ENCODE peak calls at places on chromosomes 7 and 10, in seven cellular contexts. One of them, this sample, is unnamed.

GRCh38 chr7:156460861-156461632 is 179.5 kb upstream of the RNF32 start:
- DNase-seq in CD8-positive, alpha-beta memory T cell: no peak
- DNase-seq in cardiac muscle cell: no peak
- DNase-seq in CD4-positive, CD25-positive, alpha-beta regulatory T cell: no peak
- DNase-seq in MM.1S: peak; percentile 56
- DNase-seq in trophoblast cell: no peak
- DNase-seq in Panc1: no peak
- DNase-seq in this sample: no peak

GRCh38 chr10:48946891-48947500 is 7.4 kb upstream of the LRRC18 start:
- DNase-seq in cardiac muscle cell: peak; percentile 18
- DNase-seq in Panc1: no peak
- DNase-seq in MM.1S: no peak
- DNase-seq in trophoblast cell: no peak
- DNase-seq in CD8-positive, alpha-beta memory T cell: no peak
- DNase-seq in CD4-positive, CD25-positive, alpha-beta regulatory T cell: no peak
- DNase-seq in this sample: no peak

GRCh38 chr7:118573065-118573464 is 348.6 kb downstream of the ANKRD7 start:
- DNase-seq in trophoblast cell: peak; percentile 29
- DNase-seq in CD4-positive, CD25-positive, alpha-beta regulatory T cell: no peak
- DNase-seq in Panc1: no peak
- DNase-seq in CD8-positive, alpha-beta memory T cell: no peak
- DNase-seq in cardiac muscle cell: no peak
- DNase-seq in MM.1S: no peak
- DNase-seq in this sample: no peak

GRCh38 chr7:114051871-114052324 is 133.1 kb upstream of the PPP1R3A start:
- DNase-seq in trophoblast cell: peak; percentile 7
- DNase-seq in CD8-positive, alpha-beta memory T cell: no peak
- DNase-seq in cardiac muscle cell: no peak
- DNase-seq in Panc1: no peak
- DNase-seq in MM.1S: no peak
- DNase-seq in CD4-positive, CD25-positive, alpha-beta regulatory T cell: no peak
- DNase-seq in this sample: no peak

GRCh38 chr7:43505412-43505811 is 77.5 kb upstream of the STK17A start:
- DNase-seq in cardiac muscle cell: no peak
- DNase-seq in trophoblast cell: no peak
- DNase-seq in MM.1S: no peak
- DNase-seq in Panc1: no peak
- DNase-seq in CD8-positive, alpha-beta memory T cell: no peak
- DNase-seq in CD4-positive, CD25-positive, alpha-beta regulatory T cell: no peak
- DNase-seq in this sample: no peak

GRCh38 chr10:93821051-93821772 is 63.5 kb downstream of the LGI1 start:
- DNase-seq in cardiac muscle cell: peak; percentile 68
- DNase-seq in CD8-positive, alpha-beta memory T cell: no peak
- DNase-seq in Panc1: no peak
- DNase-seq in trophoblast cell: peak; percentile 65
- DNase-seq in CD4-positive, CD25-positive, alpha-beta regulatory T cell: peak; percentile 8
- DNase-seq in MM.1S: peak; percentile 32
- DNase-seq in this sample: no peak

GRCh38 chr10:62056660-62057059 is 155.2 kb downstream of the ARID5B start:
- DNase-seq in cardiac muscle cell: peak; percentile 38
- DNase-seq in CD8-positive, alpha-beta memory T cell: no peak
- DNase-seq in Panc1: no peak
- DNase-seq in CD4-positive, CD25-positive, alpha-beta regulatory T cell: no peak
- DNase-seq in trophoblast cell: no peak
- DNase-seq in MM.1S: no peak
- DNase-seq in this sample: no peak

GRCh38 chr10:61140765-61141392 is 196.9 kb upstream of the RHOBTB1 start:
- DNase-seq in cardiac muscle cell: peak; percentile 83
- DNase-seq in MM.1S: peak; percentile 50
- DNase-seq in CD8-positive, alpha-beta memory T cell: no peak
- DNase-seq in Panc1: peak; percentile 67
- DNase-seq in CD4-positive, CD25-positive, alpha-beta regulatory T cell: peak; percentile 14
- DNase-seq in trophoblast cell: peak; percentile 74
- DNase-seq in this sample: no peak

GRCh38 chr7:85719981-85720963 is 533.4 kb upstream of the SEMA3D start:
- DNase-seq in Panc1: peak; percentile 75
- DNase-seq in MM.1S: no peak
- DNase-seq in CD4-positive, CD25-positive, alpha-beta regulatory T cell: no peak
- DNase-seq in cardiac muscle cell: peak; percentile 92
- DNase-seq in CD8-positive, alpha-beta memory T cell: no peak
- DNase-seq in trophoblast cell: peak; percentile 35
- DNase-seq in this sample: no peak

GRCh38 chr7:149820622-149821190 is 17.5 kb upstream of the ZNF862 start:
- DNase-seq in CD4-positive, CD25-positive, alpha-beta regulatory T cell: no peak
- DNase-seq in Panc1: no peak
- DNase-seq in MM.1S: no peak
- DNase-seq in CD8-positive, alpha-beta memory T cell: no peak
- DNase-seq in trophoblast cell: no peak
- DNase-seq in cardiac muscle cell: no peak
- DNase-seq in this sample: no peak

GRCh38 chr10:59885430-59886134 is 20.8 kb downstream of the CCDC6 start:
- DNase-seq in CD8-positive, alpha-beta memory T cell: no peak
- DNase-seq in trophoblast cell: peak; percentile 19
- DNase-seq in CD4-positive, CD25-positive, alpha-beta regulatory T cell: no peak
- DNase-seq in cardiac muscle cell: no peak
- DNase-seq in Panc1: no peak
- DNase-seq in MM.1S: peak; percentile 79
- DNase-seq in this sample: no peak

GRCh38 chr10:125153693-125154490 is 6.5 kb downstream of the CTBP2 start:
- DNase-seq in CD4-positive, CD25-positive, alpha-beta regulatory T cell: no peak
- DNase-seq in trophoblast cell: no peak
- DNase-seq in CD8-positive, alpha-beta memory T cell: no peak
- DNase-seq in MM.1S: no peak
- DNase-seq in cardiac muscle cell: peak; percentile 34
- DNase-seq in Panc1: no peak
- DNase-seq in this sample: no peak

GRCh38 chr7:549891-550625 is 30.4 kb upstream of the PDGFA start:
- DNase-seq in trophoblast cell: no peak
- DNase-seq in Panc1: no peak
- DNase-seq in cardiac muscle cell: no peak
- DNase-seq in CD4-positive, CD25-positive, alpha-beta regulatory T cell: no peak
- DNase-seq in MM.1S: no peak
- DNase-seq in CD8-positive, alpha-beta memory T cell: no peak
- DNase-seq in this sample: no peak

GRCh38 chr7:550881-551614 is 31.4 kb upstream of the PDGFA start:
- DNase-seq in trophoblast cell: no peak
- DNase-seq in MM.1S: no peak
- DNase-seq in CD8-positive, alpha-beta memory T cell: no peak
- DNase-seq in cardiac muscle cell: no peak
- DNase-seq in Panc1: no peak
- DNase-seq in CD4-positive, CD25-positive, alpha-beta regulatory T cell: no peak
- DNase-seq in this sample: no peak

GRCh38 chr10:133079836-133080682 is 7.7 kb upstream of the ADGRA1 start:
- DNase-seq in MM.1S: no peak
- DNase-seq in CD4-positive, CD25-positive, alpha-beta regulatory T cell: no peak
- DNase-seq in CD8-positive, alpha-beta memory T cell: no peak
- DNase-seq in Panc1: no peak
- DNase-seq in trophoblast cell: no peak
- DNase-seq in cardiac muscle cell: no peak
- DNase-seq in this sample: no peak

GRCh38 chr10:133076274-133077038 is 11.3 kb upstream of the ADGRA1 start:
- DNase-seq in cardiac muscle cell: no peak
- DNase-seq in CD4-positive, CD25-positive, alpha-beta regulatory T cell: no peak
- DNase-seq in MM.1S: no peak
- DNase-seq in Panc1: no peak
- DNase-seq in CD8-positive, alpha-beta memory T cell: no peak
- DNase-seq in trophoblast cell: no peak
- DNase-seq in this sample: no peak

GRCh38 chr10:133071801-133072595 is 15.7 kb upstream of the ADGRA1 start:
- DNase-seq in Panc1: no peak
- DNase-seq in trophoblast cell: no peak
- DNase-seq in CD4-positive, CD25-positive, alpha-beta regulatory T cell: no peak
- DNase-seq in CD8-positive, alpha-beta memory T cell: no peak
- DNase-seq in cardiac muscle cell: no peak
- DNase-seq in MM.1S: no peak
- DNase-seq in this sample: no peak

GRCh38 chr10:133072776-133073390 is 14.8 kb upstream of the ADGRA1 start:
- DNase-seq in Panc1: no peak
- DNase-seq in CD8-positive, alpha-beta memory T cell: no peak
- DNase-seq in trophoblast cell: no peak
- DNase-seq in CD4-positive, CD25-positive, alpha-beta regulatory T cell: no peak
- DNase-seq in MM.1S: no peak
- DNase-seq in cardiac muscle cell: no peak
- DNase-seq in this sample: no peak

GRCh38 chr10:133075346-133076137 is 12.2 kb upstream of the ADGRA1 start:
- DNase-seq in CD8-positive, alpha-beta memory T cell: no peak
- DNase-seq in cardiac muscle cell: no peak
- DNase-seq in trophoblast cell: no peak
- DNase-seq in MM.1S: no peak
- DNase-seq in Panc1: no peak
- DNase-seq in CD4-positive, CD25-positive, alpha-beta regulatory T cell: no peak
- DNase-seq in this sample: no peak
- H3K9me3 ChIP-seq in CD8-positive, alpha-beta memory T cell: no peaks in the 10 kb centered on the region
- H3K9me3 ChIP-seq in cardiac muscle cell: no peaks in the 10 kb centered on the region
- H3K9me3 ChIP-seq in trophoblast cell: peaks cover 2% of the 10 kb centered on the region
- H3K9me3 ChIP-seq in MM.1S: no peaks in the 10 kb centered on the region
- H3K9me3 ChIP-seq in Panc1: no peaks in the 10 kb centered on the region
- H3K9me3 ChIP-seq in CD4-positive, CD25-positive, alpha-beta regulatory T cell: no peaks in the 10 kb centered on the region
- H3K9me3 ChIP-seq in this sample: no peaks in the 10 kb centered on the region

GRCh38 chr7:55827577-55827976 is 35.0 kb downstream of the SEPTIN14 start:
- DNase-seq in CD4-positive, CD25-positive, alpha-beta regulatory T cell: no peak
- DNase-seq in Panc1: no peak
- DNase-seq in CD8-positive, alpha-beta memory T cell: no peak
- DNase-seq in trophoblast cell: no peak
- DNase-seq in MM.1S: no peak
- DNase-seq in cardiac muscle cell: no peak
- DNase-seq in this sample: no peak
- H3K9me3 ChIP-seq in CD4-positive, CD25-positive, alpha-beta regulatory T cell: peaks cover 12% of the 10 kb centered on the region
- H3K9me3 ChIP-seq in Panc1: peaks cover 6% of the 10 kb centered on the region
- H3K9me3 ChIP-seq in CD8-positive, alpha-beta memory T cell: no peaks in the 10 kb centered on the region
- H3K9me3 ChIP-seq in trophoblast cell: peaks cover 16% of the 10 kb centered on the region
- H3K9me3 ChIP-seq in MM.1S: no peaks in the 10 kb centered on the region
- H3K9me3 ChIP-seq in cardiac muscle cell: no peaks in the 10 kb centered on the region
- H3K9me3 ChIP-seq in this sample: no peaks in the 10 kb centered on the region

GRCh38 chr7:157932498-157933218 is 595.9 kb downstream of the DNAJB6 start:
- DNase-seq in Panc1: peak; percentile 22
- DNase-seq in cardiac muscle cell: no peak
- DNase-seq in CD8-positive, alpha-beta memory T cell: no peak
- DNase-seq in MM.1S: no peak
- DNase-seq in trophoblast cell: peak; percentile 43
- DNase-seq in CD4-positive, CD25-positive, alpha-beta regulatory T cell: no peak
- DNase-seq in this sample: no peak
- H3K9me3 ChIP-seq in Panc1: peaks cover 14% of the 10 kb centered on the region
- H3K9me3 ChIP-seq in cardiac muscle cell: peaks cover 2% of the 10 kb centered on the region
- H3K9me3 ChIP-seq in CD8-positive, alpha-beta memory T cell: no peaks in the 10 kb centered on the region
- H3K9me3 ChIP-seq in MM.1S: no peaks in the 10 kb centered on the region
- H3K9me3 ChIP-seq in trophoblast cell: peaks cover 20% of the 10 kb centered on the region
- H3K9me3 ChIP-seq in CD4-positive, CD25-positive, alpha-beta regulatory T cell: peaks cover 8% of the 10 kb centered on the region
- H3K9me3 ChIP-seq in this sample: peaks cover 5% of the 10 kb centered on the region

GRCh38 chr7:158137516-158138328 is 449.9 kb downstream of the PTPRN2 start:
- DNase-seq in CD8-positive, alpha-beta memory T cell: no peak
- DNase-seq in trophoblast cell: no peak
- DNase-seq in CD4-positive, CD25-positive, alpha-beta regulatory T cell: no peak
- DNase-seq in Panc1: no peak
- DNase-seq in cardiac muscle cell: no peak
- DNase-seq in MM.1S: no peak
- DNase-seq in this sample: no peak

GRCh38 chr7:158133515-158134271 is 453.9 kb downstream of the PTPRN2 start:
- DNase-seq in MM.1S: no peak
- DNase-seq in CD8-positive, alpha-beta memory T cell: no peak
- DNase-seq in Panc1: no peak
- DNase-seq in CD4-positive, CD25-positive, alpha-beta regulatory T cell: no peak
- DNase-seq in cardiac muscle cell: no peak
- DNase-seq in trophoblast cell: no peak
- DNase-seq in this sample: no peak

GRCh38 chr7:158138329-158138597 is 449.4 kb downstream of the PTPRN2 start:
- DNase-seq in Panc1: no peak
- DNase-seq in cardiac muscle cell: no peak
- DNase-seq in trophoblast cell: no peak
- DNase-seq in CD8-positive, alpha-beta memory T cell: no peak
- DNase-seq in CD4-positive, CD25-positive, alpha-beta regulatory T cell: no peak
- DNase-seq in MM.1S: no peak
- DNase-seq in this sample: no peak

GRCh38 chr7:158134824-158135223 is 452.8 kb downstream of the PTPRN2 start:
- DNase-seq in cardiac muscle cell: no peak
- DNase-seq in Panc1: no peak
- DNase-seq in trophoblast cell: no peak
- DNase-seq in MM.1S: no peak
- DNase-seq in CD8-positive, alpha-beta memory T cell: no peak
- DNase-seq in CD4-positive, CD25-positive, alpha-beta regulatory T cell: no peak
- DNase-seq in this sample: no peak

GRCh38 chr7:158135931-158136330 is 451.7 kb downstream of the PTPRN2 start:
- DNase-seq in trophoblast cell: no peak
- DNase-seq in CD4-positive, CD25-positive, alpha-beta regulatory T cell: no peak
- DNase-seq in Panc1: no peak
- DNase-seq in cardiac muscle cell: no peak
- DNase-seq in CD8-positive, alpha-beta memory T cell: no peak
- DNase-seq in MM.1S: no peak
- DNase-seq in this sample: no peak
- H3K9me3 ChIP-seq in trophoblast cell: peaks cover 43% of the 10 kb centered on the region
- H3K9me3 ChIP-seq in CD4-positive, CD25-positive, alpha-beta regulatory T cell: peaks cover 3% of the 10 kb centered on the region
- H3K9me3 ChIP-seq in Panc1: no peaks in the 10 kb centered on the region
- H3K9me3 ChIP-seq in cardiac muscle cell: no peaks in the 10 kb centered on the region
- H3K9me3 ChIP-seq in CD8-positive, alpha-beta memory T cell: no peaks in the 10 kb centered on the region
- H3K9me3 ChIP-seq in MM.1S: no peaks in the 10 kb centered on the region
- H3K9me3 ChIP-seq in this sample: no peaks in the 10 kb centered on the region

GRCh38 chr7:127677433-127678230 is 25.6 kb downstream of the SND1 start:
- DNase-seq in MM.1S: no peak
- DNase-seq in trophoblast cell: no peak
- DNase-seq in cardiac muscle cell: no peak
- DNase-seq in CD8-positive, alpha-beta memory T cell: no peak
- DNase-seq in CD4-positive, CD25-positive, alpha-beta regulatory T cell: no peak
- DNase-seq in Panc1: no peak
- DNase-seq in this sample: no peak
- H3K9me3 ChIP-seq in MM.1S: no peaks in the 10 kb centered on the region
- H3K9me3 ChIP-seq in trophoblast cell: no peaks in the 10 kb centered on the region
- H3K9me3 ChIP-seq in cardiac muscle cell: no peaks in the 10 kb centered on the region
- H3K9me3 ChIP-seq in CD8-positive, alpha-beta memory T cell: peaks cover 6% of the 10 kb centered on the region
- H3K9me3 ChIP-seq in CD4-positive, CD25-positive, alpha-beta regulatory T cell: peaks cover 12% of the 10 kb centered on the region
- H3K9me3 ChIP-seq in Panc1: no peaks in the 10 kb centered on the region
- H3K9me3 ChIP-seq in this sample: peaks cover 12% of the 10 kb centered on the region

GRCh38 chr7:13794581-13794980 is 194.9 kb downstream of the ETV1 start:
- DNase-seq in CD8-positive, alpha-beta memory T cell: no peak
- DNase-seq in Panc1: no peak
- DNase-seq in CD4-positive, CD25-positive, alpha-beta regulatory T cell: no peak
- DNase-seq in cardiac muscle cell: no peak
- DNase-seq in MM.1S: no peak
- DNase-seq in trophoblast cell: no peak
- DNase-seq in this sample: no peak
- H3K9me3 ChIP-seq in CD8-positive, alpha-beta memory T cell: no peaks in the 10 kb centered on the region
- H3K9me3 ChIP-seq in Panc1: peaks cover 3% of the 10 kb centered on the region
- H3K9me3 ChIP-seq in CD4-positive, CD25-positive, alpha-beta regulatory T cell: no peaks in the 10 kb centered on the region
- H3K9me3 ChIP-seq in cardiac muscle cell: no peaks in the 10 kb centered on the region
- H3K9me3 ChIP-seq in MM.1S: no peaks in the 10 kb centered on the region
- H3K9me3 ChIP-seq in trophoblast cell: no peaks in the 10 kb centered on the region
- H3K9me3 ChIP-seq in this sample: no peaks in the 10 kb centered on the region

DNA sequence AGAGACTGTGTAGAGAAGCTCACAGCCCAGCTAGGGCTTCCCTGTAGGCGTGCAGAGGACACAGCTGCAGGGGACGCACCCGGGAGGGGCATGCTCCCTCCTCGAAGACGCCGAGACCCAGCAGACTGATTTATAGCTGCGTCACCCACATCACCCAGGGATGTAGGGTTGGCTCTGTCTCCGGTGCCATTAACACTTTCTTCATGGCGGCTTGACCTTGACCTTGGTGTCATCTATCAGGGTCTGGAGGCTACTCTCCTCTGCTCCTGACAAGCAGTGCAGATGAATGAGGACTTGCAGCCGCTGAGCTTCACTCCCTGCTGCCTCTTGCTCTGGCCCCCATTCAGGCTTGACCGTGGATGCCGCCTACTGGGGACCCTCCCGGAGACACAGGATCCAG is 549.6 kb downstream of the TCERG1L start:
- DNase-seq in trophoblast cell: no peak
- DNase-seq in CD8-positive, alpha-beta memory T cell: no peak
- DNase-seq in CD4-positive, CD25-positive, alpha-beta regulatory T cell: no peak
- DNase-seq in MM.1S: no peak
- DNase-seq in Panc1: no peak
- DNase-seq in cardiac muscle cell: no peak
- DNase-seq in this sample: no peak
- H3K9me3 ChIP-seq in trophoblast cell: peaks cover 5% of the 10 kb centered on the region
- H3K9me3 ChIP-seq in CD8-positive, alpha-beta memory T cell: no peaks in the 10 kb centered on the region
- H3K9me3 ChIP-seq in CD4-positive, CD25-positive, alpha-beta regulatory T cell: no peaks in the 10 kb centered on the region
- H3K9me3 ChIP-seq in MM.1S: no peaks in the 10 kb centered on the region
- H3K9me3 ChIP-seq in Panc1: no peaks in the 10 kb centered on the region
- H3K9me3 ChIP-seq in cardiac muscle cell: no peaks in the 10 kb centered on the region
- H3K9me3 ChIP-seq in this sample: no peaks in the 10 kb centered on the region

This sample was measured in T-helper 17 cell.